ENCODE peak calls at places on chromosomes 6 and 20, in five cellular contexts. X is thoracic aorta; T is stimulated activated CD8-positive, alpha-beta memory T cell treated with anti-CD3 and anti-CD28 coated beads, Interleukin-2, amount 100 ng/mL, for 1 hour; H is iris pigment epithelial cell; V is C1 segment of cervical spinal cord. C is an unnamed sample.

GRCh38 chr6:131840936-131841583 is 33.2 kb downstream of the ENPP1 start:
- DNase-seq in T (no peak), X (no peak), V (no peak), H (no peak), C (no peak)

GRCh38 chr6:39330057-39330456 is 7.6 kb upstream of the KCNK16 start:
- DNase-seq in X (no peak), H (no peak), V (no peak), T (no peak), C (no peak)

GRCh38 chr6:122033564-122034181 is 365.8 kb upstream of the HSF2 start:
- DNase-seq in V (no peak), H (peak; percentile 73), X (no peak), T (no peak), C (no peak)

GRCh38 chr6:108157972-108158441 is 7.8 kb upstream of the NR2E1 start:
- DNase-seq in T (no peak), V (no peak), X (no peak), H (no peak), C (no peak)

GRCh38 chr20:41895216-41895615 is 277.0 kb upstream of the CHD6 start:
- DNase-seq in X (no peak), H (no peak), V (no peak), T (no peak), C (no peak)

GRCh38 chr6:61200444-61200843 is 1085.6 kb downstream of the KHDRBS2 start:
- DNase-seq in H (no peak), V (no peak), X (no peak), T (no peak), C (no peak)

GRCh38 chr6:137589067-137589848 is 95.1 kb upstream of the OLIG3 start:
- DNase-seq in X (no peak), V (no peak), H (peak; percentile 81), T (peak; percentile 24), C (no peak)

GRCh38 chr6:169473663-169474062 is 220.0 kb upstream of the THBS2 start:
- DNase-seq in T (no peak), V (no peak), H (no peak), X (no peak), C (no peak)

GRCh38 chr6:43285415-43285814 is 12.6 kb upstream of the SLC22A7 start:
- DNase-seq in X (no peak), V (no peak), H (no peak), T (no peak), C (no peak)

GRCh38 chr20:53104889-53105288 is 132.7 kb downstream of the TSHZ2 start:
- DNase-seq in V (no peak), X (no peak), H (no peak), T (no peak), C (no peak)

GRCh38 chr20:23637282-23638221 is at the start of gene CST3:
- DNase-seq in X (peak; percentile 74), H (peak; percentile 91), V (peak; percentile 18), T (no peak), C (peak; percentile 56)

GRCh38 chr20:56637576-56637975 is 8.5 kb downstream of the TFAP2C start:
- DNase-seq in T (no peak), V (no peak), X (no peak), H (no peak), C (no peak)

GRCh38 chr20:64051532-64052325 is 2.3 kb upstream of the SOX18 start:
- DNase-seq in X (no peak), V (no peak), H (no peak), T (no peak), C (no peak)

GRCh38 chr6:27592481-27593199 is 119.7 kb upstream of the ZNF184 start:
- DNase-seq in X (no peak), T (no peak), H (peak; percentile 88), V (no peak), C (no peak)